ENCODE peak calls at places on chromosomes 6 and 20, in nine cellular contexts. D is HCT116, Q is upper lobe of left lung, Z is esophagus muscularis mucosa, X is GM12878, H is transverse colon, S is HepG2, B is prostate gland, M is suprapubic skin. T is an unnamed sample.

GRCh38 chr6:31175961-31176360 is 5.5 kb upstream of the POU5F1 start:
- DNase-seq in S (no peak), B (no peak), M (no peak), Z (no peak), X (no peak), H (no peak), D (no peak), Q (no peak), T (no peak)

GRCh38 chr6:136822051-136822378 is 377 bp upstream of the PEX7 start:
- DNase-seq in H (no peak), M (no peak), D (no peak), Z (no peak), B (peak; percentile 7), X (no peak), S (no peak), Q (no peak), T (no peak)

GRCh38 chr20:40942015-40942414 is 86.6 kb upstream of the TOP1 start:
- DNase-seq in S (no peak), Z (no peak), B (no peak), Q (no peak), H (no peak), M (no peak), D (no peak), X (no peak), T (no peak)

GRCh38 chr6:147695819-147696218 is 187.3 kb downstream of the SAMD5 start:
- DNase-seq in D (no peak), H (no peak), Q (no peak), X (no peak), Z (no peak), M (no peak), S (no peak), B (no peak), T (no peak)

GRCh38 chr20:325043-325888 is at the start of gene SOX12:
- DNase-seq in X (peak; percentile 71), D (peak; percentile 85), Q (peak; percentile 100), H (peak; percentile 99), M (peak; percentile 98), S (peak; percentile 96), Z (peak; percentile 98), B (peak; percentile 95), T (peak; percentile 95)

GRCh38 chr20:45097485-45098095 is 3.3 kb downstream of the KCNS1 start:
- DNase-seq in Q (peak; percentile 89), B (no peak), H (peak; percentile 26), Z (no peak), M (no peak), X (no peak), D (no peak), S (no peak), T (no peak)

GRCh38 chr6:47780510-47781356 is 1.1 kb upstream of the OPN5 start:
- DNase-seq in X (no peak), S (peak; percentile 62), H (peak; percentile 22), Z (no peak), B (peak; percentile 33), D (peak; percentile 66), M (no peak), Q (no peak), T (no peak)

GRCh38 chr6:159483259-159483658 is 209.8 kb downstream of the SOD2 start:
- DNase-seq in M (no peak), X (no peak), D (no peak), Z (no peak), Q (no peak), S (no peak), H (no peak), B (no peak), T (no peak)

GRCh38 chr20:23125159-23125558 is 39.0 kb upstream of the CD93 start:
- DNase-seq in X (no peak), Q (no peak), Z (no peak), H (no peak), B (no peak), M (no peak), S (no peak), D (no peak), T (no peak)

GRCh38 chr20:23126281-23127061 is 40.3 kb upstream of the CD93 start:
- DNase-seq in M (no peak), Q (no peak), H (no peak), X (no peak), B (no peak), Z (no peak), D (no peak), S (no peak), T (no peak)

GRCh38 chr20:23123886-23124285 is 37.8 kb upstream of the CD93 start:
- DNase-seq in S (no peak), B (no peak), M (no peak), Z (no peak), H (no peak), X (no peak), D (no peak), Q (no peak), T (no peak)

GRCh38 chr20:23127506-23128279 is 41.6 kb upstream of the CD93 start:
- DNase-seq in H (no peak), D (no peak), Z (no peak), X (no peak), M (peak; percentile 48), S (no peak), Q (no peak), B (no peak), T (no peak)

DNA sequence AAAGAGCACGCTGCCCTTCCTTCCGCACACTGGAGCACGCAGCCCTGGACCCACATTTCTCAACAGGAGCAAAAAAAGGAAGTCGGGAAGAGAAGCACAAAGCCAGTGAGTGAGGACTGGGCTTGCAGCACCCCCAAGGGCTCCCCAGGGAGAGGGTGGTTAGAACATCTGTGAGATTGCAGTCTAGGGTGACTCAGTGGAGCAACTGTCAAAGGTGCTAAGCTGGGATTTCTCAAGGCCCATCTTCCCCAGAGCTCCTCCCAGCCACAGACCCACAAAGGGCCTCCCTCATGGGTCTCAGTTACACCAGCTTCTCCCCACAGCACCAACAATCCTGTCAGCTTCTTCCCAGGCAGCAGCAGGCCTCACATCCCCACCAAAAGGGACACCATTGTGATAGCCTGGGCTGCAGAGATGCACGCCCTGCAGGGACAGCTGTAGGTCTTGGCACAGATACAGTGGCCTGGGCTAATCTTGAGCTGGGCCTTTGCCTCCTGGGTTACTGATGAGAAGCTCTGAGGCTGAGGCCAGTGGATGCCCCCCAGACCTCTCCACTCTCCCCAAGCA is 39.6 kb upstream of the CD93 start:
- DNase-seq in X (no peak), D (no peak), S (no peak), H (peak; percentile 28), Z (no peak), M (peak; percentile 50), Q (no peak), B (no peak), T (no peak)
- TF ChIP-seq POLR2AphosphoS5 in X (no peak), D (no peak), S (no peak), H (no peak), Z (peak; percentile 21), M (no peak), Q (peak; percentile 62), B (no peak), T (no peak)

GRCh38 chr20:62685781-62686555 is 22.7 kb upstream of the NTSR1 start:
- DNase-seq in Q (peak; percentile 18), S (peak; percentile 24), H (peak; percentile 61), D (no peak), M (no peak), Z (no peak), B (peak; percentile 32), X (no peak), T (no peak)

GRCh38 chr20:62683136-62683535 is 25.5 kb upstream of the NTSR1 start:
- DNase-seq in X (no peak), B (no peak), Z (no peak), H (no peak), Q (peak; percentile 68), D (no peak), S (no peak), M (no peak), T (no peak)

GRCh38 chr20:62688083-62688482 is 20.6 kb upstream of the NTSR1 start:
- DNase-seq in Z (no peak), M (no peak), Q (peak; percentile 60), S (no peak), D (no peak), B (no peak), X (no peak), H (no peak), T (no peak)

GRCh38 chr20:62686869-62687830 is 21.5 kb upstream of the NTSR1 start:
- DNase-seq in X (no peak), B (no peak), H (peak; percentile 53), S (no peak), Z (no peak), Q (peak; percentile 78), M (no peak), D (no peak), T (no peak)

DNA sequence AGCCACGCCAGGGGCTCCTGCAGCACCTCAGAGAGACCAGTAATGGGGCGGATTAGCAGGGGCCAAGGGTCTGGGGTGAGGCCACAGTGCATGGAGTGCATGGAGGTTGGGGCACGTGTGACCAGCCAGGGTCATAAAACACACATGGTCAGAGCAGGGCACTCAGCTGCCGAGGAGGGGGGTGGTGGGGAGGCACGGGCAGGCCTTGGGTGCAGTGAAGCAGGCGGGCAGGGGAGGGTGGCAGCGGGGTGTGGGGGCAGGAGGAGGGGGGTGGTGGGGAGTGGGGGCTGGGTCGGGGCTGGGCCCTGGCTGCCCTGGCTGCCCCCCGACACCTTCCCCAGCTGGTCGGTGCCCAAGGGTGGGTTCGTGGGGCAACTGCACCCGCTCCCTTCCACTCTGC is 23.6 kb upstream of the NTSR1 start:
- DNase-seq in Q (no peak), B (no peak), H (no peak), X (no peak), M (no peak), S (no peak), Z (no peak), D (no peak), T (no peak)
- H3K27me3 ChIP-seq in Q (no peaks in the 10 kb centered on the region), B (no peaks in the 10 kb centered on the region), H (peaks cover 7% of the 10 kb centered on the region), X (no peaks in the 10 kb centered on the region), M (peaks cover 73% of the 10 kb centered on the region), S (peaks cover 84% of the 10 kb centered on the region), Z (peaks cover 5% of the 10 kb centered on the region), D (no peaks in the 10 kb centered on the region), T (peaks cover 33% of the 10 kb centered on the region)

DNA sequence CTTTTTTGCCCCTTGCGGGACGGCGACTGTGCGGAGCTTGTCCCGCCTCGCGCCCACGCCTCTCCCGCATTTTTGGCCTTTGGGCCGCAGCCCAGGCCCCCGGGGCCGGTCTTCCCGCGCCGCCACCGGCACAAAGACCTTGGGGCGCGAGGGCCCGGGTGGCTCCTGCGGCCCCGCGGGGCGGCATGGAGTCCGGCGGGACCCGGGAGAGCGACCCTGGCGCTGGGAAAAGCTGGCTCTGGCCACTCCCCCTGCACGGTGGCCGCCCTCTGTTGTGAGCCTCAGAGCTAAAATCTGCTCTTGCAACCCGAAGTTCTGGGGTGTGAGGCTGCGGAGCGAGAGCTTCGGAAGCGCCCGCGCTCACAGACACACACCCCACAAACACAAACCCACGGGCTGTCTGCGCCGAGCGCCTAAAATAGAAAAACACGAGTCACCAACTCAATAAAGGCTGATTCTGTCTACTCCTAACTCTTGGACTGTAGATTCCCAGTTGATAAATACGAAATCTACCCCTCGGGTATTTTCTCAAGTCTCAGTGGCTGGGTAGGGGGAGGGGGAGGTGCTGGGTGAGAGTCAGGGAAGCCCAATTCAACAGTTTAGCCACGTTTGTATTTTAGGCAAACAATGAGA is 496 bp upstream of the BEND3 start:
- DNase-seq in D (no peak), Q (peak; percentile 87), X (no peak), S (peak; percentile 68), Z (no peak), H (peak; percentile 59), M (no peak), B (peak; percentile 26), T (no peak)
- TF ChIP-seq POLR2AphosphoS5 in D (peak; percentile 25), Q (no peak), X (no peak), S (peak; percentile 51), Z (no peak), H (no peak), M (no peak), B (no peak), T (no peak)

GRCh38 chr20:62726276-62726675 is 17.6 kb downstream of the NTSR1 start:
- DNase-seq in B (no peak), X (no peak), Z (no peak), M (no peak), D (no peak), H (no peak), Q (no peak), S (no peak), T (no peak)

GRCh38 chr20:62727584-62728027 is 19.0 kb downstream of the NTSR1 start:
- DNase-seq in M (peak; percentile 56), H (no peak), Z (no peak), B (no peak), Q (peak; percentile 70), X (no peak), D (no peak), S (no peak), T (no peak)

GRCh38 chr20:62725596-62726268 is 17.1 kb downstream of the NTSR1 start:
- DNase-seq in S (no peak), Z (no peak), Q (no peak), X (no peak), D (no peak), H (no peak), B (no peak), M (no peak), T (no peak)

GRCh38 chr20:62728028-62728780 is 19.6 kb downstream of the NTSR1 start:
- DNase-seq in Q (no peak), X (no peak), B (no peak), H (no peak), Z (no peak), M (peak; percentile 48), D (no peak), S (no peak), T (no peak)

DNA sequence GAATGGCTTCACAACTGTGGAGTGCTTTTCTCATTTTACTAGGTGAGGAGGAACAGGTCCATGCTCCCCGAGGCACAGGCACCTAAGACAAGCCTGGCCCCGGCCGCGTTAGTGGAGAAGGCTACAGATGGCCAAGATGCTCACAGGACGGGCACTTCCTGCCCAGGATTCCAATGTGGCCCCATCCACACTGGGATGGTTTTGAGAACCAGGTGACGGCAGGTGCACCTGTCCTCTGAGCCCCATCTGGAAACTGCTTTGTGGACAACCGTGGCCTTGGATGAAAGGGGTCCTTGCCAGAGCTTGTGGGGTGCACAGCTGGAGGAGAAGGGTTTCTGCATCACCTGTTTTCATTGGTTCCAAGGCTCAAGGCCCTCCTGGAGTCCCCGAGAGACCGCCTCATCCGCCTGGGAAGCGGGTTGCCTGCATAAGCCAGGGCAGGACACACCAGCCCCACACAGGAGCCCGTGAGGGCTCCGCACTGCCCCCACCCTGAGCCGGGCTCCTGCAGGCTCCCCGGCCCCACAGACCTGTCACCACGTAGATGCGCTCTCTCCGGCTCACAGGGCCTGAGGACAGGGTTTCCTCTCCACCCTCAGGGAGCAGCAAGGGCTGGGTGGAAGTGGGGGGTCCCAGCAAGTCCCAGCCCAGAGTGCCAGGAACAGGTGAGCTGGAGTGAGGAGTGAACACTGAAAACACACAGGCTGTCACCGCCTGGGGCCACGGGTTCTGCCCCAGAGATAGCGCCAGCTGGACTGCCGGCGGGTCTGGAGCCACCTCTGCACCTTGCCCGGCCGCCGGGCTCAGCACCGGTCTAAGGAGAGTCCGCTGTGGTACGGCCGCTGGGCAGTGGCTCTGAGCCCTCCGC is 18.3 kb downstream of the NTSR1 start:
- DNase-seq in M (no peak), S (no peak), H (no peak), B (no peak), D (no peak), X (no peak), Z (no peak), Q (peak; percentile 71), T (no peak)
- H3K27me3 ChIP-seq in M (peaks cover 74% of the 10 kb centered on the region), S (peaks cover 95% of the 10 kb centered on the region), H (peaks cover 33% of the 10 kb centered on the region), B (peaks cover 12% of the 10 kb centered on the region), D (no peaks in the 10 kb centered on the region), X (peaks cover 11% of the 10 kb centered on the region), Z (no peaks in the 10 kb centered on the region), Q (no peaks in the 10 kb centered on the region), T (peaks cover 67% of the 10 kb centered on the region)

T was measured in breast epithelium.